ENCODE peak calls at places on chromosomes 7 and 10, in eight cellular contexts. Y is CD8-positive, alpha-beta T cell; J is astrocyte of the cerebellum; X is heart left ventricle; S is transverse colon; F is sigmoid colon; K is lower leg skin; R is AG10803. V is an unnamed sample.

GRCh38 chr10:64506963-64507362 is 985.8 kb downstream of the REEP3 start:
- DNase-seq in Y (no peak), J (no peak), X (no peak), S (no peak), F (no peak), K (no peak), R (no peak), V (no peak)

GRCh38 chr10:63886281-63887025 is 365.3 kb downstream of the REEP3 start:
- DNase-seq in Y (no peak), J (no peak), X (no peak), S (no peak), F (no peak), K (no peak), R (peak; percentile 3), V (no peak)

GRCh38 chr10:92729886-92730285 is 40.1 kb downstream of the HHEX start:
- DNase-seq in Y (no peak), J (no peak), X (no peak), S (no peak), F (no peak), K (no peak), R (no peak), V (no peak)

GRCh38 chr10:61937631-61938284 is 36.3 kb downstream of the ARID5B start:
- DNase-seq in Y (no peak), J (no peak), X (no peak), S (no peak), F (no peak), K (no peak), R (peak; percentile 58), V (peak; percentile 39)

GRCh38 chr7:53740971-53741370 is 705.5 kb downstream of the POM121L12 start:
- DNase-seq in Y (no peak), J (no peak), X (no peak), S (no peak), F (no peak), K (no peak), R (no peak), V (no peak)

GRCh38 chr10:72218329-72218728 is 2.3 kb upstream of the ASCC1 start:
- DNase-seq in Y (no peak), J (no peak), X (no peak), S (no peak), F (no peak), K (no peak), R (no peak), V (no peak)

GRCh38 chr10:77673086-77673485 is 35.5 kb upstream of the KCNMA1 start:
- DNase-seq in Y (no peak), J (no peak), X (no peak), S (no peak), F (no peak), K (no peak), R (no peak), V (no peak)

GRCh38 chr10:74439213-74439612 is 288.2 kb downstream of the ADK start:
- DNase-seq in Y (no peak), J (no peak), X (no peak), S (no peak), F (no peak), K (no peak), R (no peak), V (no peak)

GRCh38 chr10:125554753-125555152 is 128.2 kb downstream of the TEX36 start:
- DNase-seq in Y (no peak), J (no peak), X (no peak), S (no peak), F (no peak), K (no peak), R (no peak), V (no peak)

GRCh38 chr7:23291957-23292560 is 7.1 kb upstream of the MALSU1 start:
- DNase-seq in Y (no peak), J (peak; percentile 35), X (no peak), S (no peak), F (no peak), K (no peak), R (no peak), V (no peak)

GRCh38 chr10:86233131-86233530 is 133.5 kb downstream of the GRID1 start:
- DNase-seq in Y (no peak), J (no peak), X (no peak), S (no peak), F (no peak), K (no peak), R (no peak), V (no peak)

GRCh38 chr10:121243899-121244241 is 354.4 kb downstream of the FGFR2 start:
- DNase-seq in Y (no peak), J (no peak), X (no peak), S (no peak), F (no peak), K (no peak), R (no peak), V (no peak)

GRCh38 chr7:2087744-2088143 is 145.0 kb downstream of the MAD1L1 start:
- DNase-seq in Y (no peak), J (no peak), X (no peak), S (no peak), F (no peak), K (no peak), R (no peak), V (no peak)

GRCh38 chr7:20776214-20776875 is 10.3 kb downstream of the SP8 start:
- DNase-seq in Y (no peak), J (no peak), X (no peak), S (no peak), F (no peak), K (peak; percentile 77), R (no peak), V (no peak)

GRCh38 chr7:68629-69028 is 123.7 kb upstream of the FAM20C start:
- DNase-seq in Y (no peak), J (no peak), X (no peak), S (no peak), F (peak; percentile 69), K (no peak), R (peak; percentile 31), V (no peak)

GRCh38 chr10:89327803-89328441 is at the start of gene IFIT3:
- DNase-seq in Y (no peak), J (peak; percentile 94), X (peak; percentile 80), S (peak; percentile 52), F (peak; percentile 85), K (no peak), R (peak; percentile 98), V (peak; percentile 91)

GRCh38 chr10:125607689-125608290 is 75.2 kb downstream of the TEX36 start:
- DNase-seq in Y (no peak), J (no peak), X (no peak), S (no peak), F (no peak), K (no peak), R (no peak), V (no peak)

GRCh38 chr7:106597751-106598619 is 63.0 kb downstream of the CCDC71L start:
- DNase-seq in Y (no peak), J (no peak), X (no peak), S (no peak), F (no peak), K (no peak), R (no peak), V (no peak)

GRCh38 chr7:122584852-122585251 is 114.1 kb downstream of the RNF133 start:
- DNase-seq in Y (no peak), J (no peak), X (no peak), S (no peak), F (no peak), K (no peak), R (no peak), V (no peak)

GRCh38 chr10:5216801-5217200 is 20.2 kb downstream of the AKR1C4 start:
- DNase-seq in Y (no peak), J (no peak), X (no peak), S (no peak), F (no peak), K (no peak), R (no peak), V (no peak)

GRCh38 chr7:20744913-20745587 is 41.6 kb downstream of the SP8 start:
- DNase-seq in Y (no peak), J (peak; percentile 60), X (no peak), S (no peak), F (no peak), K (no peak), R (no peak), V (no peak)

GRCh38 chr7:111238891-111239290 is 148.0 kb downstream of the LRRN3 start:
- DNase-seq in Y (no peak), J (peak; percentile 62), X (no peak), S (no peak), F (no peak), K (no peak), R (no peak), V (no peak)

GRCh38 chr7:35971133-35971995 is 170.5 kb downstream of the SEPTIN7 start:
- DNase-seq in Y (no peak), J (no peak), X (no peak), S (no peak), F (no peak), K (no peak), R (no peak), V (no peak)

GRCh38 chr10:50501899-50502556 is 121.7 kb downstream of the SGMS1 start:
- DNase-seq in Y (no peak), J (no peak), X (no peak), S (no peak), F (no peak), K (no peak), R (no peak), V (no peak)

GRCh38 chr7:66602159-66602558 is 26.5 kb upstream of the KCTD7 start:
- DNase-seq in Y (no peak), J (no peak), X (no peak), S (no peak), F (peak; percentile 12), K (no peak), R (no peak), V (no peak)
- H3K4me3 ChIP-seq in Y (no peak overlapping the region), J (no peak overlapping the region), X (no peak overlapping the region), S (no peak overlapping the region), F (no peak overlapping the region), K (no peak overlapping the region), R (no peak overlapping the region), V (no peak overlapping the region)

GRCh38 chr10:132606031-132606491 is 68.5 kb downstream of the INPP5A start:
- DNase-seq in Y (no peak), J (no peak), X (no peak), S (no peak), F (peak; percentile 64), K (peak; percentile 80), R (no peak), V (no peak)
- H3K4me3 ChIP-seq in Y (no peak overlapping the region), J (no peak overlapping the region), X (no peak overlapping the region), S (no peak overlapping the region), F (peak overlapping the region; percentile 15), K (no peak overlapping the region), R (no peak overlapping the region), V (no peak overlapping the region)

DNA sequence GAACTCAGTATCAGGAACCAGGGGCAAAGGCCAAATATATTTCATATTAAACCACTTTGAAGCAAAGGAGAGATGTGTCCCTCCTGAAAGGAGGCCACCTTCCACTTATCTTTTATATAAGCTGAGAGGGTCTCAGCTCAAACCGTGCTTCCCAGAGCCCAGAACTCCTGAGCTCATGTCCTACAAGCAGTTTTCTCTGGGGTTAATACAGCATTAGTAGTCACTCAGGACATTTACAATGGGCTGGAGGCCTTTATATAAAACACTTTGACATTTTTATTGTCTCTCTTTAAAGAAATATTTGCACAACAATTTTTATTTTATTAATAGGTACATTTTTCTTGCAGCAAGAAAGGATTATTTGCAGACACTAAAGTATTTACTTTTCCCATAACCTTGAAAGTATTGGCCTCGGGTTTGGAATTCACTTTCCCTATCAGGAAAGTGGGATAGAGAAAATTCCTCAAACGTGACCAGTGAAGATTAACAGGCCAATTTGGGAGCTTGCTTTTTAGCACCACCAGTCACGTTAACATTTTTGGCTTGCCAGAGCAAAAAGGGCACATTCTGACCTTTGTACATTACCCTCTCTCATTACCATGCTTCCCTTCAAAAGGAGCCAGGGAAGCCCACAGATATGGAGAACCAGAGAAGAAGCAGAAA is 464.9 kb upstream of the NRP1 start:
- DNase-seq in Y (no peak), J (no peak), X (no peak), S (no peak), F (no peak), K (no peak), R (no peak), V (no peak)
- H3K4me3 ChIP-seq in Y (no peak overlapping the region), J (no peak overlapping the region), X (no peak overlapping the region), S (no peak overlapping the region), F (no peak overlapping the region), K (no peak overlapping the region), R (no peak overlapping the region), V (no peak overlapping the region)

GRCh38 chr7:157000047-157000726 is 10.3 kb downstream of the MNX1 start:
- DNase-seq in Y (no peak), J (no peak), X (no peak), S (peak; percentile 67), F (no peak), K (peak; percentile 73), R (no peak), V (no peak)
- H3K4me3 ChIP-seq in Y (no peak overlapping the region), J (peak overlapping the region; percentile 6), X (peak overlapping the region; percentile 55), S (peak overlapping the region; percentile 55), F (peak overlapping the region; percentile 44), K (peak overlapping the region; percentile 22), R (no peak overlapping the region), V (peak overlapping the region; percentile 34)

V was measured in skeletal muscle cell.